ENCODE peak calls at places on chromosomes 3 and 15, in five cellular contexts. N is fibroblast of lung; F is endothelial cell; T is heart left ventricle; M is CD4-positive, alpha-beta memory T cell. B is an unnamed sample.

GRCh38 chr3:33401781-33402180 is 38.4 kb downstream of the UBP1 start:
- DNase-seq in N (no peak), F (no peak), T (no peak), M (no peak), B (no peak)

GRCh38 chr3:70111381-70111780 is 111.8 kb downstream of the SAMMSON start:
- DNase-seq in N (no peak), F (no peak), T (no peak), M (no peak), B (no peak)

GRCh38 chr3:197354195-197355059 is 56.0 kb upstream of the DLG1 start:
- DNase-seq in N (peak), F (no peak), T (peak), M (no peak), B (no peak)

GRCh38 chr3:43855674-43856299 is 165.0 kb downstream of the ABHD5 start:
- DNase-seq in N (peak), F (peak), T (peak), M (peak), B (peak)

GRCh38 chr3:114112696-114113095 is 56.2 kb downstream of the QTRT2 start:
- DNase-seq in N (no peak), F (no peak), T (no peak), M (no peak), B (peak)

GRCh38 chr15:49847436-49847835 is 226.6 kb downstream of the DTWD1 start:
- DNase-seq in N (peak), F (no peak), T (no peak), M (no peak), B (no peak)

GRCh38 chr3:149576071-149576564 is 81.7 kb downstream of the WWTR1 start:
- DNase-seq in N (peak), F (no peak), T (peak), M (no peak), B (peak)

GRCh38 chr3:55329849-55330248 is 157.3 kb downstream of the WNT5A start:
- DNase-seq in N (peak), F (no peak), T (no peak), M (no peak), B (no peak)

GRCh38 chr3:126056123-126056522 is 27.8 kb downstream of the SLC41A3 start:
- DNase-seq in N (no peak), F (no peak), T (no peak), M (no peak), B (no peak)

GRCh38 chr3:148074916-148075315 is 622.8 kb upstream of the AGTR1 start:
- DNase-seq in N (no peak), F (no peak), T (no peak), M (no peak), B (no peak)

GRCh38 chr3:14441240-14441919 is 39.0 kb downstream of the SLC6A6 start:
- DNase-seq in N (no peak), F (peak), T (peak), M (no peak), B (no peak)

GRCh38 chr15:26323564-26323963 is 449.3 kb downstream of the GABRB3 start:
- DNase-seq in N (no peak), F (no peak), T (no peak), M (no peak), B (no peak)

GRCh38 chr3:29683306-29683993 is 402.6 kb downstream of the RBMS3 start:
- DNase-seq in N (peak), F (no peak), T (no peak), M (no peak), B (no peak)

B was measured in RKO.